ENCODE peak calls at places on chromosome 3, in seven cellular contexts. One of them, this sample, is unnamed.

GRCh38 chr3:135736740-135737139 is 228.8 kb upstream of the PPP2R3A start:
- DNase-seq in anterior cingulate cortex: no peak
- DNase-seq in EL: peak
- DNase-seq in NB4: peak
- DNase-seq in T-cell: no peak
- DNase-seq in transverse colon: peak
- DNase-seq in KBM-7: peak
- DNase-seq in this sample: no peak

GRCh38 chr3:186121968-186122367 is 13.1 kb upstream of the ETV5 start:
- DNase-seq in EL: no peak
- DNase-seq in transverse colon: no peak
- DNase-seq in NB4: no peak
- DNase-seq in T-cell: no peak
- DNase-seq in KBM-7: no peak
- DNase-seq in anterior cingulate cortex: no peak
- DNase-seq in this sample: no peak

GRCh38 chr3:72238341-72238740 is 453.4 kb upstream of the PROK2 start:
- DNase-seq in KBM-7: no peak
- DNase-seq in EL: no peak
- DNase-seq in T-cell: no peak
- DNase-seq in transverse colon: no peak
- DNase-seq in NB4: no peak
- DNase-seq in anterior cingulate cortex: no peak
- DNase-seq in this sample: no peak

GRCh38 chr3:8681349-8681748 is 36.8 kb upstream of the SSUH2 start:
- DNase-seq in EL: no peak
- DNase-seq in transverse colon: no peak
- DNase-seq in T-cell: no peak
- DNase-seq in NB4: no peak
- DNase-seq in KBM-7: no peak
- DNase-seq in anterior cingulate cortex: no peak
- DNase-seq in this sample: no peak

GRCh38 chr3:4416427-4416826 is 50.6 kb downstream of the SUMF1 start:
- DNase-seq in transverse colon: no peak
- DNase-seq in T-cell: no peak
- DNase-seq in anterior cingulate cortex: no peak
- DNase-seq in EL: no peak
- DNase-seq in NB4: no peak
- DNase-seq in KBM-7: no peak
- DNase-seq in this sample: no peak

GRCh38 chr3:23590874-23591273 is 214.9 kb upstream of the UBE2E1 start:
- DNase-seq in KBM-7: no peak
- DNase-seq in anterior cingulate cortex: no peak
- DNase-seq in T-cell: no peak
- DNase-seq in transverse colon: no peak
- DNase-seq in NB4: no peak
- DNase-seq in EL: no peak
- DNase-seq in this sample: no peak

GRCh38 chr3:98068824-98069223 is 18.1 kb upstream of the OR5AC2 start:
- DNase-seq in T-cell: no peak
- DNase-seq in anterior cingulate cortex: no peak
- DNase-seq in EL: no peak
- DNase-seq in NB4: no peak
- DNase-seq in transverse colon: no peak
- DNase-seq in KBM-7: no peak
- DNase-seq in this sample: no peak

GRCh38 chr3:15585111-15585844 is 16.1 kb downstream of the HACL1 start:
- DNase-seq in T-cell: no peak
- DNase-seq in NB4: no peak
- DNase-seq in transverse colon: no peak
- DNase-seq in KBM-7: no peak
- DNase-seq in anterior cingulate cortex: no peak
- DNase-seq in EL: no peak
- DNase-seq in this sample: no peak

GRCh38 chr3:197362086-197362485 is 63.7 kb upstream of the DLG1 start:
- DNase-seq in EL: no peak
- DNase-seq in transverse colon: no peak
- DNase-seq in KBM-7: no peak
- DNase-seq in NB4: no peak
- DNase-seq in T-cell: no peak
- DNase-seq in anterior cingulate cortex: no peak
- DNase-seq in this sample: no peak

GRCh38 chr3:140906785-140907184 is 34.9 kb upstream of the SLC25A36 start:
- DNase-seq in T-cell: no peak
- DNase-seq in NB4: no peak
- DNase-seq in anterior cingulate cortex: no peak
- DNase-seq in KBM-7: no peak
- DNase-seq in transverse colon: no peak
- DNase-seq in EL: no peak
- DNase-seq in this sample: no peak

GRCh38 chr3:46665763-46666470 is 27.6 kb downstream of the ALS2CL start:
- DNase-seq in EL: no peak
- DNase-seq in NB4: no peak
- DNase-seq in KBM-7: no peak
- DNase-seq in transverse colon: no peak
- DNase-seq in anterior cingulate cortex: no peak
- DNase-seq in T-cell: no peak
- DNase-seq in this sample: no peak

GRCh38 chr3:122621112-122621511 is 43.7 kb downstream of the PARP15 start:
- DNase-seq in transverse colon: no peak
- DNase-seq in NB4: no peak
- DNase-seq in EL: no peak
- DNase-seq in KBM-7: no peak
- DNase-seq in T-cell: no peak
- DNase-seq in anterior cingulate cortex: no peak
- DNase-seq in this sample: no peak

This sample was measured in CD14-positive monocyte.